ENCODE peak calls at places on chromosomes 12 and 14, in seven cellular contexts. One of them, this sample, is unnamed.

GRCh38 chr12:79162948-79163347 is 298.4 kb downstream of the SYT1 start:
- DNase-seq in H9: no peak
- DNase-seq in mesendoderm: no peak
- DNase-seq in neuronal stem cell: no peak
- DNase-seq in IMR-90: no peak
- DNase-seq in H1: no peak
- DNase-seq in mesenchymal stem cell: no peak
- DNase-seq in this sample: no peak

GRCh38 chr12:75437564-75437963 is 43.0 kb upstream of the GLIPR1 start:
- DNase-seq in H9: no peak
- DNase-seq in mesendoderm: peak
- DNase-seq in neuronal stem cell: no peak
- DNase-seq in IMR-90: peak
- DNase-seq in H1: no peak
- DNase-seq in mesenchymal stem cell: peak
- DNase-seq in this sample: peak

GRCh38 chr12:1630081-1630826 is 1.2 kb downstream of the WNT5B start:
- DNase-seq in H9: peak
- DNase-seq in mesendoderm: peak
- DNase-seq in neuronal stem cell: no peak
- DNase-seq in IMR-90: no peak
- DNase-seq in H1: no peak
- DNase-seq in mesenchymal stem cell: peak
- DNase-seq in this sample: no peak

GRCh38 chr14:104389326-104390220 is 190.0 kb upstream of the C14orf180 start:
- DNase-seq in H9: peak
- DNase-seq in mesendoderm: no peak
- DNase-seq in neuronal stem cell: no peak
- DNase-seq in IMR-90: no peak
- DNase-seq in H1: no peak
- DNase-seq in mesenchymal stem cell: no peak
- DNase-seq in this sample: no peak

GRCh38 chr12:118307069-118307954 is 65.4 kb downstream of the TAOK3 start:
- DNase-seq in H9: no peak
- DNase-seq in mesendoderm: no peak
- DNase-seq in neuronal stem cell: no peak
- DNase-seq in IMR-90: peak
- DNase-seq in H1: no peak
- DNase-seq in mesenchymal stem cell: peak
- DNase-seq in this sample: peak

GRCh38 chr12:1305063-1305434 is 289.3 kb downstream of the FBXL14 start:
- DNase-seq in H9: no peak
- DNase-seq in mesendoderm: no peak
- DNase-seq in neuronal stem cell: no peak
- DNase-seq in IMR-90: no peak
- DNase-seq in H1: no peak
- DNase-seq in mesenchymal stem cell: no peak
- DNase-seq in this sample: no peak

GRCh38 chr14:74503256-74503972 is 9.8 kb downstream of the ISCA2 start:
- DNase-seq in H9: no peak
- DNase-seq in mesendoderm: no peak
- DNase-seq in neuronal stem cell: no peak
- DNase-seq in IMR-90: no peak
- DNase-seq in H1: no peak
- DNase-seq in mesenchymal stem cell: no peak
- DNase-seq in this sample: no peak

GRCh38 chr12:98838282-98838681 is 193.2 kb downstream of the APAF1 start:
- DNase-seq in H9: no peak
- DNase-seq in mesendoderm: peak
- DNase-seq in neuronal stem cell: no peak
- DNase-seq in IMR-90: peak
- DNase-seq in H1: no peak
- DNase-seq in mesenchymal stem cell: no peak
- DNase-seq in this sample: peak

GRCh38 chr12:49791156-49791555 is 37.1 kb downstream of the NCKAP5L start:
- DNase-seq in H9: no peak
- DNase-seq in mesendoderm: no peak
- DNase-seq in neuronal stem cell: no peak
- DNase-seq in IMR-90: no peak
- DNase-seq in H1: no peak
- DNase-seq in mesenchymal stem cell: no peak
- DNase-seq in this sample: no peak

GRCh38 chr12:65660096-65660495 is 164.2 kb upstream of the HMGA2 start:
- DNase-seq in H9: no peak
- DNase-seq in mesendoderm: peak
- DNase-seq in neuronal stem cell: no peak
- DNase-seq in IMR-90: no peak
- DNase-seq in H1: no peak
- DNase-seq in mesenchymal stem cell: no peak
- DNase-seq in this sample: no peak

GRCh38 chr14:90300649-90301048 is 31.1 kb downstream of the NRDE2 start:
- DNase-seq in H9: no peak
- DNase-seq in mesendoderm: peak
- DNase-seq in neuronal stem cell: no peak
- DNase-seq in IMR-90: peak
- DNase-seq in H1: no peak
- DNase-seq in mesenchymal stem cell: peak
- DNase-seq in this sample: no peak

GRCh38 chr12:132108211-132108832 is 35.8 kb downstream of the DDX51 start:
- DNase-seq in H9: peak
- DNase-seq in mesendoderm: peak
- DNase-seq in neuronal stem cell: peak
- DNase-seq in IMR-90: no peak
- DNase-seq in H1: no peak
- DNase-seq in mesenchymal stem cell: no peak
- DNase-seq in this sample: no peak

GRCh38 chr12:131835616-131836171 is 7.5 kb downstream of the MMP17 start:
- DNase-seq in H9: no peak
- DNase-seq in mesendoderm: no peak
- DNase-seq in neuronal stem cell: no peak
- DNase-seq in IMR-90: no peak
- DNase-seq in H1: no peak
- DNase-seq in mesenchymal stem cell: no peak
- DNase-seq in this sample: no peak

GRCh38 chr12:3777206-3777809 is 24.4 kb upstream of the CRACR2A start:
- DNase-seq in H9: no peak
- DNase-seq in mesendoderm: peak
- DNase-seq in neuronal stem cell: peak
- DNase-seq in IMR-90: peak
- DNase-seq in H1: no peak
- DNase-seq in mesenchymal stem cell: peak
- DNase-seq in this sample: peak

GRCh38 chr12:75816892-75817291 is 214.7 kb downstream of the PHLDA1 start:
- DNase-seq in H9: no peak
- DNase-seq in mesendoderm: no peak
- DNase-seq in neuronal stem cell: no peak
- DNase-seq in IMR-90: peak
- DNase-seq in H1: no peak
- DNase-seq in mesenchymal stem cell: peak
- DNase-seq in this sample: no peak

GRCh38 chr12:19206493-19207077 is 77.1 kb downstream of the PLEKHA5 start:
- DNase-seq in H9: no peak
- DNase-seq in mesendoderm: no peak
- DNase-seq in neuronal stem cell: no peak
- DNase-seq in IMR-90: no peak
- DNase-seq in H1: no peak
- DNase-seq in mesenchymal stem cell: no peak
- DNase-seq in this sample: no peak

GRCh38 chr12:101664961-101665360 is 32.5 kb upstream of the CHPT1 start:
- DNase-seq in H9: no peak
- DNase-seq in mesendoderm: no peak
- DNase-seq in neuronal stem cell: no peak
- DNase-seq in IMR-90: no peak
- DNase-seq in H1: no peak
- DNase-seq in mesenchymal stem cell: no peak
- DNase-seq in this sample: no peak

GRCh38 chr12:51891843-51892242 is 3.9 kb downstream of the ANKRD33 start:
- DNase-seq in H9: no peak
- DNase-seq in mesendoderm: no peak
- DNase-seq in neuronal stem cell: no peak
- DNase-seq in IMR-90: peak
- DNase-seq in H1: no peak
- DNase-seq in mesenchymal stem cell: peak
- DNase-seq in this sample: peak

GRCh38 chr12:50112456-50113218 is 601 bp downstream of the COX14 start:
- DNase-seq in H9: no peak
- DNase-seq in mesendoderm: peak
- DNase-seq in neuronal stem cell: no peak
- DNase-seq in IMR-90: no peak
- DNase-seq in H1: peak
- DNase-seq in mesenchymal stem cell: peak
- DNase-seq in this sample: no peak

GRCh38 chr12:39095636-39096330 is 190.4 kb upstream of the CPNE8 start:
- DNase-seq in H9: no peak
- DNase-seq in mesendoderm: peak
- DNase-seq in neuronal stem cell: no peak
- DNase-seq in IMR-90: no peak
- DNase-seq in H1: no peak
- DNase-seq in mesenchymal stem cell: no peak
- DNase-seq in this sample: no peak
- H3K18ac ChIP-seq in H9: no peak
- H3K18ac ChIP-seq in mesendoderm: no peak
- H3K18ac ChIP-seq in neuronal stem cell: no peak
- H3K18ac ChIP-seq in IMR-90: no peak
- H3K18ac ChIP-seq in H1: no peak
- H3K18ac ChIP-seq in mesenchymal stem cell: no peak
- H3K18ac ChIP-seq in this sample: no peak

GRCh38 chr14:64920465-64920864 is 6.2 kb downstream of the CHURC1 start:
- DNase-seq in H9: no peak
- DNase-seq in mesendoderm: no peak
- DNase-seq in neuronal stem cell: no peak
- DNase-seq in IMR-90: no peak
- DNase-seq in H1: no peak
- DNase-seq in mesenchymal stem cell: no peak
- DNase-seq in this sample: no peak
- H2BK5ac ChIP-seq in H9: no peak
- H2BK5ac ChIP-seq in mesendoderm: no peak
- H2BK5ac ChIP-seq in neuronal stem cell: no peak
- H2BK5ac ChIP-seq in IMR-90: no peak
- H2BK5ac ChIP-seq in H1: no peak
- H2BK5ac ChIP-seq in mesenchymal stem cell: no peak
- H2BK5ac ChIP-seq in this sample: no peak

DNA sequence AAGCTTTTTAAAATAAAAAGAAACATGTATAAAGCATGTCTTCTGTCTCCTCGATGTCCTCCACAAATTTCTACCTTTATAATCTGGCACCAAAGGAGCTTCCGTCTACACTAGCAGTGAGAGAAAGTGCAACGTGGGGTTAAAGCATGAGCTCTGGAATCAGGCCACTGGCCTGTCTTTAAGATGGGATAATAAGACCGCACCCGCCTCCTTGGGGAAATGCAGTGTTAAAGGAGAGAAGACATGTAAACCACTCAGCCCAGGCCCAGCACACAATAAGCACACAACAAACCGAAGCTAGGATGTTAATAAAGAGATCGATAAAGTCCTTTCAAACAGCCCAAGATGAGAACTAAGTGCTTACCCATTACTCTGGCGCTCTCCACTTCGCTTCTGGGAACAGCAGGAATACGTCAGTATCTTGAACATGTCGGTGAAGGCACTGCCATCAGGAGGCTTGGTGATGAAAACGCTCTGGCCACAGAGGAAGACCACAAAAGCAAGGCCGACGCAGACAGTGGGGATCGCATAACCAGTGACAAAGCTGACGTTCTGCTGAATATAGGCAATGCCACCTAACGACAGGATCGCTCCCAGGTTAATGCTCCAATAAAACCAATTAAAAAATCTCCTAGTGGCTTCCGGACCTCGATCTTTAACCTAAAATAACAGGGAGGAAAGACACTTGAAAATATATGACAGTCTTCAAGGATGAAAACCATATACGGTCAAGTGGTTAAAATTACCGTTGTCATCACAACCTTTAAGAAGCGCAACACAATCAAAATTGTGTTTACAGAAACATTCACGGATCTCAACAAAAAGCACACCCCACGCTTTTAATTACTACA is 9.1 kb downstream of the SLC15A4 start:
- DNase-seq in H9: no peak
- DNase-seq in mesendoderm: no peak
- DNase-seq in neuronal stem cell: no peak
- DNase-seq in IMR-90: no peak
- DNase-seq in H1: no peak
- DNase-seq in mesenchymal stem cell: no peak
- DNase-seq in this sample: no peak
- H3K4ac ChIP-seq in H9: no peak
- H3K4ac ChIP-seq in mesendoderm: no peak
- H3K4ac ChIP-seq in neuronal stem cell: no peak
- H3K4ac ChIP-seq in IMR-90: no peak
- H3K4ac ChIP-seq in H1: no peak
- H3K4ac ChIP-seq in mesenchymal stem cell: no peak
- H3K4ac ChIP-seq in this sample: no peak

GRCh38 chr12:53781218-53781801 is 29.5 kb upstream of the CISTR start:
- DNase-seq in H9: no peak
- DNase-seq in mesendoderm: no peak
- DNase-seq in neuronal stem cell: no peak
- DNase-seq in IMR-90: peak
- DNase-seq in H1: no peak
- DNase-seq in mesenchymal stem cell: no peak
- DNase-seq in this sample: no peak
- H3K18ac ChIP-seq in H9: no peak
- H3K18ac ChIP-seq in mesendoderm: no peak
- H3K18ac ChIP-seq in neuronal stem cell: no peak
- H3K18ac ChIP-seq in IMR-90: no peak
- H3K18ac ChIP-seq in H1: no peak
- H3K18ac ChIP-seq in mesenchymal stem cell: no peak
- H3K18ac ChIP-seq in this sample: no peak

DNA sequence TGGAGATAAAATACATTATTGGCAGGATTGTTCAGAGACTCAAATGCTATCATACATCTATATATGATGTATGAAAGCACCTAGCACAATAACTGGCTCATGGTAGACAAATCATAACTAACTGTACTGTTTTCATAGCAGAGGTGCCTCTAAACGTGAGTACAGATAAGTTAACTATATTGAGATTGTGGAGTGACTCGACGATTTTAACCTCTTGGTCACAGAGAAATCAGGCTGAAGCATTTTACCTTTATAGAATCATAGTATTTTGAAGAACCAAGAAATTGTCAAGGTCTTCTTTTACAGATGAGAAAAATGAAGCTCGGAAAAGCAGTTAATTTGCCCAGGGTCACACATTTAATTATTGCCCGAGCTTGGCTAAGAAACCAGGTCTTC is 666 bp upstream of the DERA start:
- DNase-seq in H9: no peak
- DNase-seq in mesendoderm: no peak
- DNase-seq in neuronal stem cell: no peak
- DNase-seq in IMR-90: no peak
- DNase-seq in H1: no peak
- DNase-seq in mesenchymal stem cell: no peak
- DNase-seq in this sample: no peak
- H2BK5ac ChIP-seq in H9: no peak
- H2BK5ac ChIP-seq in mesendoderm: no peak
- H2BK5ac ChIP-seq in neuronal stem cell: no peak
- H2BK5ac ChIP-seq in IMR-90: peak
- H2BK5ac ChIP-seq in H1: no peak
- H2BK5ac ChIP-seq in mesenchymal stem cell: no peak
- H2BK5ac ChIP-seq in this sample: no peak

DNA sequence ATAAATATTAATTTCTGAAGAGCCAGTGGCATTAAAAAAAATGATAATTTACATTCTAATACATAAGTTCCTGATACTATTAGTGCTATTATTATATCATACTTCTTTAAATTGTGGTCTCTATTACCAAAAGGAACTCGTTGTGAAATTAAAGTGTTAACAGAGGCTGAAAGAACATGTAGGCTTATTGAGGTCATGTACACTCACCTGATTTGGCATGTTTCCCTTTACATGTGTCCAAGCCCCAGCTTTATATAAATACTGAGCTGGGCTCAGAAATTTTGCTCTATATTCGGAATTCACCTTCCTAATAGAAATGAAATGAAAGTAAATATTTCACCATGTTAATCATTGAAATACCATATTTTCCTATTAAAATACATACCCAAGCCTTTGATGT is 11.0 kb downstream of the MDM1 start:
- DNase-seq in H9: no peak
- DNase-seq in mesendoderm: no peak
- DNase-seq in neuronal stem cell: no peak
- DNase-seq in IMR-90: no peak
- DNase-seq in H1: no peak
- DNase-seq in mesenchymal stem cell: no peak
- DNase-seq in this sample: no peak
- H3K4ac ChIP-seq in H9: no peak
- H3K4ac ChIP-seq in mesendoderm: no peak
- H3K4ac ChIP-seq in neuronal stem cell: no peak
- H3K4ac ChIP-seq in IMR-90: no peak
- H3K4ac ChIP-seq in H1: no peak
- H3K4ac ChIP-seq in mesenchymal stem cell: no peak
- H3K4ac ChIP-seq in this sample: no peak

This sample was measured in trophoblast cell.